ENCODE peak calls at places on chromosomes 13 and 19, in six cellular contexts. One of them, this sample, is unnamed.

GRCh38 chr19:41373993-41374392 is 2.3 kb upstream of the TMEM91 start:
- DNase-seq in thyroid gland: peak; percentile 96
- DNase-seq in H1: no peak
- DNase-seq in hepatocyte: peak; percentile 87
- DNase-seq in heart left ventricle: peak; percentile 92
- DNase-seq in RWPE1: peak; percentile 57
- DNase-seq in this sample: peak; percentile 76

GRCh38 chr13:97259787-97260641 is 37.9 kb downstream of the MBNL2 start:
- DNase-seq in thyroid gland: no peak
- DNase-seq in H1: no peak
- DNase-seq in hepatocyte: peak; percentile 73
- DNase-seq in heart left ventricle: no peak
- DNase-seq in RWPE1: peak; percentile 46
- DNase-seq in this sample: no peak

GRCh38 chr19:45823182-45823581 is 8.1 kb upstream of the RSPH6A start:
- DNase-seq in thyroid gland: no peak
- DNase-seq in H1: no peak
- DNase-seq in hepatocyte: no peak
- DNase-seq in heart left ventricle: peak; percentile 42
- DNase-seq in RWPE1: no peak
- DNase-seq in this sample: no peak

GRCh38 chr19:17202713-17203112 is 12.4 kb upstream of the USE1 start:
- DNase-seq in thyroid gland: no peak
- DNase-seq in H1: no peak
- DNase-seq in hepatocyte: peak; percentile 3
- DNase-seq in heart left ventricle: no peak
- DNase-seq in RWPE1: no peak
- DNase-seq in this sample: no peak

GRCh38 chr13:34507630-34508029 is 434.4 kb upstream of the NBEA start:
- DNase-seq in thyroid gland: no peak
- DNase-seq in H1: no peak
- DNase-seq in hepatocyte: no peak
- DNase-seq in heart left ventricle: no peak
- DNase-seq in RWPE1: no peak
- DNase-seq in this sample: no peak

GRCh38 chr13:52961196-52961845 is 67.3 kb upstream of the OLFM4 start:
- DNase-seq in thyroid gland: no peak
- DNase-seq in H1: no peak
- DNase-seq in hepatocyte: no peak
- DNase-seq in heart left ventricle: no peak
- DNase-seq in RWPE1: no peak
- DNase-seq in this sample: no peak

GRCh38 chr19:45251452-45252354 is 632 bp downstream of the MARK4 start:
- DNase-seq in thyroid gland: peak; percentile 11
- DNase-seq in H1: no peak
- DNase-seq in hepatocyte: peak; percentile 47
- DNase-seq in heart left ventricle: peak; percentile 70
- DNase-seq in RWPE1: peak; percentile 40
- DNase-seq in this sample: no peak

GRCh38 chr19:33813391-33814101 is 16.9 kb downstream of the KCTD15 start:
- DNase-seq in thyroid gland: no peak
- DNase-seq in H1: no peak
- DNase-seq in hepatocyte: no peak
- DNase-seq in heart left ventricle: no peak
- DNase-seq in RWPE1: no peak
- DNase-seq in this sample: no peak

GRCh38 chr13:96992633-96993032 is 1.6 kb downstream of the OXGR1 start:
- DNase-seq in thyroid gland: no peak
- DNase-seq in H1: no peak
- DNase-seq in hepatocyte: no peak
- DNase-seq in heart left ventricle: no peak
- DNase-seq in RWPE1: no peak
- DNase-seq in this sample: no peak

GRCh38 chr19:11848594-11849263 is at the start of gene ZNF439:
- DNase-seq in thyroid gland: peak; percentile 99
- DNase-seq in H1: peak; percentile 23
- DNase-seq in hepatocyte: peak; percentile 86
- DNase-seq in heart left ventricle: peak; percentile 94
- DNase-seq in RWPE1: peak; percentile 62
- DNase-seq in this sample: peak; percentile 98

GRCh38 chr13:89982406-89983085 is 1364.9 kb upstream of the MIR17HG start:
- DNase-seq in thyroid gland: no peak
- DNase-seq in H1: no peak
- DNase-seq in hepatocyte: peak; percentile 5
- DNase-seq in heart left ventricle: no peak
- DNase-seq in RWPE1: no peak
- DNase-seq in this sample: no peak

GRCh38 chr19:11735375-11735774 is 3.4 kb downstream of the ZNF823 start:
- DNase-seq in thyroid gland: peak; percentile 7
- DNase-seq in H1: no peak
- DNase-seq in hepatocyte: no peak
- DNase-seq in heart left ventricle: no peak
- DNase-seq in RWPE1: peak; percentile 43
- DNase-seq in this sample: peak; percentile 56

GRCh38 chr19:3515891-3516422 is 9.8 kb downstream of the FZR1 start:
- DNase-seq in thyroid gland: no peak
- DNase-seq in H1: no peak
- DNase-seq in hepatocyte: no peak
- DNase-seq in heart left ventricle: no peak
- DNase-seq in RWPE1: no peak
- DNase-seq in this sample: no peak

GRCh38 chr13:32164622-32165268 is 133.2 kb downstream of the FRY start:
- DNase-seq in thyroid gland: peak; percentile 18
- DNase-seq in H1: peak; percentile 10
- DNase-seq in hepatocyte: peak; percentile 81
- DNase-seq in heart left ventricle: no peak
- DNase-seq in RWPE1: peak; percentile 5
- DNase-seq in this sample: peak; percentile 48

GRCh38 chr13:45833242-45833641 is 18.3 kb downstream of the SIAH3 start:
- DNase-seq in thyroid gland: no peak
- DNase-seq in H1: no peak
- DNase-seq in hepatocyte: no peak
- DNase-seq in heart left ventricle: no peak
- DNase-seq in RWPE1: no peak
- DNase-seq in this sample: no peak

GRCh38 chr19:21092107-21092506 is 10.1 kb downstream of the ZNF714 start:
- DNase-seq in thyroid gland: peak; percentile 65
- DNase-seq in H1: no peak
- DNase-seq in hepatocyte: peak; percentile 6
- DNase-seq in heart left ventricle: no peak
- DNase-seq in RWPE1: no peak
- DNase-seq in this sample: no peak

GRCh38 chr13:51643882-51644281 is 59.6 kb downstream of the WDFY2 start:
- DNase-seq in thyroid gland: no peak
- DNase-seq in H1: no peak
- DNase-seq in hepatocyte: no peak
- DNase-seq in heart left ventricle: no peak
- DNase-seq in RWPE1: peak; percentile 73
- DNase-seq in this sample: no peak

GRCh38 chr13:47628666-47629065 is 372.4 kb downstream of the SUCLA2 start:
- DNase-seq in thyroid gland: no peak
- DNase-seq in H1: no peak
- DNase-seq in hepatocyte: no peak
- DNase-seq in heart left ventricle: no peak
- DNase-seq in RWPE1: no peak
- DNase-seq in this sample: no peak

GRCh38 chr19:14530005-14530348 is 583 bp downstream of the TECR start:
- DNase-seq in thyroid gland: no peak
- DNase-seq in H1: no peak
- DNase-seq in hepatocyte: peak; percentile 87
- DNase-seq in heart left ventricle: no peak
- DNase-seq in RWPE1: no peak
- DNase-seq in this sample: peak; percentile 74

GRCh38 chr19:45059258-45059965 is 16.9 kb downstream of the ZNF296 start:
- DNase-seq in thyroid gland: peak; percentile 77
- DNase-seq in H1: no peak
- DNase-seq in hepatocyte: peak; percentile 89
- DNase-seq in heart left ventricle: peak; percentile 81
- DNase-seq in RWPE1: peak; percentile 70
- DNase-seq in this sample: peak; percentile 89

GRCh38 chr13:48891586-48891985 is 84.1 kb upstream of the FNDC3A start:
- DNase-seq in thyroid gland: no peak
- DNase-seq in H1: no peak
- DNase-seq in hepatocyte: peak; percentile 17
- DNase-seq in heart left ventricle: no peak
- DNase-seq in RWPE1: peak; percentile 51
- DNase-seq in this sample: no peak

GRCh38 chr19:7513809-7514642 is 1.9 kb upstream of the ZNF358 start:
- DNase-seq in thyroid gland: no peak
- DNase-seq in H1: no peak
- DNase-seq in hepatocyte: no peak
- DNase-seq in heart left ventricle: no peak
- DNase-seq in RWPE1: no peak
- DNase-seq in this sample: no peak
- H3K27ac ChIP-seq in thyroid gland: no peak overlapping the region
- H3K27ac ChIP-seq in H1: no peak overlapping the region
- H3K27ac ChIP-seq in hepatocyte: no peak overlapping the region
- H3K27ac ChIP-seq in heart left ventricle: no peak overlapping the region
- H3K27ac ChIP-seq in RWPE1: no peak overlapping the region
- H3K27ac ChIP-seq in this sample: no peak overlapping the region

DNA sequence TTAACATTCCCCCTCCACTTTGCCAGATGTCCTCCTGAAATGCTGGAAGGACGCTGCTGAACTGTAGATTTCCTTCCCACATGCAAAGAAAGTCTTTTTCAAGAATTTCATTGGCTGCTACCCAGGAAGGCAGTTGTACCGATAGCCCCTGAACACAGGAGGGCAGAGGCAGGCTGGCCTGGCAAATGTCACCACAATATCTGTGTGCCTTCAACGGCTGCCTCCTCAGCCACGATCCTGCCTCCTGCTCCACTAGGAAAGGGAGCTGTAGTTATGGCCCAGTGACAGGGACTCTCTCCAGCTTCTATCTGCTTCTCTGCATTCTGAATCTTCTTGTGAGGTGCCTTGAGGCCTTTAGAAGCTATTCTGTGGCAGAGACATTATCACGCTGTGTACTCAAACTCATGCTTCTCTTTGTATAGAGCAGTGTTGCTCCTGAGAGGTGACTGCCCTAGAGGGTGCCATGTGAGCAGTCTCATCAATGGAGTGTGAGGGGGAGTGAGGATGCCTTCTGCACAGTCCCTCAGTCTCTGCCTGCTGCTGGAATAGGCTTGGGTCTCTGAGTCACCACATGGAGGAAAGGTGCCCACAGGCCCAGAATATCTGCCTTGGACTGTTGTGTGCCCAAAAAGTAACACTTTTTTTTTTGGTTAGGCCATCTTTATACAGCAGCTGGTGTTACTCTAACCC is 279.8 kb downstream of the DNAJC15 start:
- DNase-seq in thyroid gland: peak; percentile 71
- DNase-seq in H1: peak; percentile 38
- DNase-seq in hepatocyte: peak; percentile 83
- DNase-seq in heart left ventricle: peak; percentile 55
- DNase-seq in RWPE1: peak; percentile 6
- DNase-seq in this sample: peak; percentile 22
- TF ChIP-seq CTCF in thyroid gland: no peak
- TF ChIP-seq CTCF in H1: peak; percentile 94
- TF ChIP-seq CTCF in hepatocyte: peak; percentile 66
- TF ChIP-seq CTCF in heart left ventricle: peak; percentile 62
- TF ChIP-seq CTCF in RWPE1: no peak
- TF ChIP-seq CTCF in this sample: no peak

GRCh38 chr13:99261040-99261439 is 2.9 kb upstream of the GPR18 start:
- DNase-seq in thyroid gland: no peak
- DNase-seq in H1: no peak
- DNase-seq in hepatocyte: no peak
- DNase-seq in heart left ventricle: no peak
- DNase-seq in RWPE1: no peak
- DNase-seq in this sample: no peak

GRCh38 chr13:99258210-99258860 is at the start of gene GPR18:
- DNase-seq in thyroid gland: no peak
- DNase-seq in H1: no peak
- DNase-seq in hepatocyte: no peak
- DNase-seq in heart left ventricle: no peak
- DNase-seq in RWPE1: no peak
- DNase-seq in this sample: no peak

GRCh38 chr13:99257291-99257690 is 888 bp downstream of the GPR18 start:
- DNase-seq in thyroid gland: no peak
- DNase-seq in H1: no peak
- DNase-seq in hepatocyte: no peak
- DNase-seq in heart left ventricle: no peak
- DNase-seq in RWPE1: no peak
- DNase-seq in this sample: no peak

GRCh38 chr13:99258946-99259345 is 767 bp upstream of the GPR18 start:
- DNase-seq in thyroid gland: no peak
- DNase-seq in H1: no peak
- DNase-seq in hepatocyte: no peak
- DNase-seq in heart left ventricle: no peak
- DNase-seq in RWPE1: no peak
- DNase-seq in this sample: no peak

GRCh38 chr13:99260216-99260615 is 2.0 kb upstream of the GPR18 start:
- DNase-seq in thyroid gland: no peak
- DNase-seq in H1: no peak
- DNase-seq in hepatocyte: no peak
- DNase-seq in heart left ventricle: no peak
- DNase-seq in RWPE1: no peak
- DNase-seq in this sample: no peak
- H3K27ac ChIP-seq in thyroid gland: no peak overlapping the region
- H3K27ac ChIP-seq in H1: no peak overlapping the region
- H3K27ac ChIP-seq in hepatocyte: no peak overlapping the region
- H3K27ac ChIP-seq in heart left ventricle: no peak overlapping the region
- H3K27ac ChIP-seq in RWPE1: no peak overlapping the region
- H3K27ac ChIP-seq in this sample: no peak overlapping the region

DNA sequence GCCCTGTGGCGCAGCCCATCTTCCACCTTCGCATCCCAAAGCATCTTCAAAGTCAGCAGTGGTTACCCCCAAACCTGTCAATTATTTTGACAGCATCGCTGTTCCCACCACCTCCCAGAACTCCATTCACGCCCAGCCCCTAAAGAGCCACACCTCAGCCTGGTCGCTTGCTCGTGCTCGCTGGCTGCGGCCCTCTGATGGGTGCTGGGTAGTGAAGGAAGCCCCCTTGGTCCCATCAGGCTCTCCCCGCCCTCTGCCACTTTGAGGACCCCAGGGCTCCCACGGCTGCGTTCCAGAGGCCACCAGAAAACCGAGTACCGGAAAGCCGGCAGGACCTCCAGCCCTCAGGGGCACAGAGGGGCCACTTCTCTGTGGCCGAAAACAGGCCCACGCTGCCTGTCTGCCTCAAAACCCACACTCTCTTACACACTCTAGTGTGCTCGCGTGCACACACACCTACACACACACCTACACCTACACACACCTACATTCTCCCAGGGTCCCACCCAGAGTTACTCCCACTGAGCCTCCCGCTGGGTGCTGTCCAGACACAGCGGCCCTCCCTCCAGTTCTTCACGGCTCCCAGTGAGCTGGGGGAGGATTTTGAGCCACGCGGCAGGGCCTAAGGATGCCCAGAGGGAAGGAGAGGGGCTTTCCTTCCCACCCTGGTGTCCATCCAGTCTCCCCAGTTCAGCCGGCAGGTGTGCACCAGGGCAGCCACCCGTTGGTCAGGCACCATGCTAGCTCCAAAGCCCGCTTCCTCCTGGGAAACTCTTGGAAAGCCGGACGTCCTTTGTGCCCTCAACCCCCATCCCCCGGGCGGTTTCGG is 1.9 kb downstream of the VSTM2B start:
- DNase-seq in thyroid gland: no peak
- DNase-seq in H1: no peak
- DNase-seq in hepatocyte: no peak
- DNase-seq in heart left ventricle: peak; percentile 47
- DNase-seq in RWPE1: peak; percentile 12
- DNase-seq in this sample: no peak
- TF ChIP-seq CTCF in thyroid gland: no peak
- TF ChIP-seq CTCF in H1: peak; percentile 36
- TF ChIP-seq CTCF in hepatocyte: no peak
- TF ChIP-seq CTCF in heart left ventricle: no peak
- TF ChIP-seq CTCF in RWPE1: no peak
- TF ChIP-seq CTCF in this sample: no peak